ENCODE peak calls at places on chromosome 19, in five cellular contexts. L is hypothalamus; W is brain pericyte; K is stimulated activated CD4-positive, alpha-beta T cell treated with anti-CD3 and anti-CD28 coated beads, Interleukin-15, amount 100 ng/mL, for 24 hours; T is stimulated activated naive CD8-positive, alpha-beta T cell treated with anti-CD3 and anti-CD28 coated beads, Interleukin-15, amount 100 ng/mL, for 72 hours. D is an unnamed sample.
A peak's percentile ranks its signal among the peaks of the same experiment; 100 is the strongest.

GRCh38 chr19:50555447-50556235 is 12.6 kb downstream of the LRRC4B start:
- DNase-seq in T (no peak), L (no peak), K (no peak), W (no peak), D (peak; percentile 67)

GRCh38 chr19:40642757-40643325 is 41.7 kb downstream of the LTBP4 start:
- DNase-seq in T (no peak), K (no peak), L (no peak), W (no peak), D (no peak)

GRCh38 chr19:31260171-31260933 is 88.9 kb downstream of the TSHZ3 start:
- DNase-seq in K (no peak), T (no peak), L (no peak), W (no peak), D (no peak)

GRCh38 chr19:38093587-38093986 is 130.4 kb downstream of the DPF1 start:
- DNase-seq in K (no peak), L (peak; percentile 16), T (no peak), W (no peak), D (no peak)

GRCh38 chr19:46107371-46107770 is 17.1 kb downstream of the IGFL3 start:
- DNase-seq in W (no peak), T (no peak), L (no peak), K (no peak), D (no peak)

GRCh38 chr19:37997911-37998344 is 90.9 kb downstream of the SIPA1L3 start:
- DNase-seq in T (no peak), W (no peak), K (peak; percentile 33), L (no peak), D (no peak)

GRCh38 chr19:30703645-30704044 is 331.5 kb downstream of the ZNF536 start:
- DNase-seq in K (no peak), T (no peak), L (no peak), W (no peak), D (no peak)

GRCh38 chr19:44585371-44586141 is 27.8 kb upstream of the IGSF23 start:
- DNase-seq in K (no peak), L (no peak), T (no peak), W (no peak), D (no peak)

GRCh38 chr19:46369817-46370216 is 22.9 kb downstream of the PPP5C start:
- DNase-seq in L (no peak), W (no peak), K (peak; percentile 38), T (no peak), D (no peak)

GRCh38 chr19:13507053-13507611 is 853 bp upstream of the CACNA1A start:
- DNase-seq in K (no peak), W (no peak), T (no peak), L (no peak), D (no peak)

GRCh38 chr19:39405930-39406655 is 554 bp upstream of the ZFP36 start:
- DNase-seq in W (no peak), K (peak; percentile 92), T (peak; percentile 83), L (no peak), D (no peak)

GRCh38 chr19:45667620-45668341 is at the start of gene GIPR:
- DNase-seq in W (no peak), L (no peak), K (peak; percentile 85), T (no peak), D (peak; percentile 89)

GRCh38 chr19:55683449-55684261 is 8.6 kb downstream of the EPN1 start:
- DNase-seq in L (no peak), T (no peak), W (no peak), K (no peak), D (no peak)

GRCh38 chr19:14381689-14382474 is 638 bp downstream of the ADGRE5 start:
- DNase-seq in T (peak; percentile 73), L (no peak), K (peak; percentile 83), W (no peak), D (no peak)

GRCh38 chr19:46599716-46600392 is 1.3 kb upstream of the CALM3 start:
- DNase-seq in K (no peak), W (no peak), T (no peak), L (no peak), D (no peak)

GRCh38 chr19:1087813-1088418 is 7.3 kb downstream of the POLR2E start:
- DNase-seq in L (no peak), T (no peak), K (no peak), W (no peak), D (no peak)

GRCh38 chr19:12139309-12139708 is 841 bp downstream of the ZNF20 start:
- DNase-seq in L (no peak), W (no peak), K (no peak), T (no peak), D (no peak)

GRCh38 chr19:2666344-2666994 is 36.0 kb downstream of the GNG7 start:
- DNase-seq in K (no peak), L (no peak), T (no peak), W (no peak), D (no peak)

GRCh38 chr19:39428309-39429112 is 7.2 kb downstream of the RPS16 start:
- DNase-seq in W (peak; percentile 89), L (no peak), K (no peak), T (no peak), D (no peak)

GRCh38 chr19:58229255-58229639 is 533 bp downstream of the ZNF544 start:
- DNase-seq in W (no peak), K (peak; percentile 37), L (no peak), T (peak; percentile 16), D (peak; percentile 50)

GRCh38 chr19:2235026-2235395 is 1.1 kb downstream of the PLEKHJ1 start:
- DNase-seq in T (no peak), K (no peak), L (no peak), W (no peak), D (no peak)

GRCh38 chr19:10501971-10502523 is 1.1 kb downstream of the KEAP1 start:
- DNase-seq in K (peak; percentile 65), W (no peak), L (peak; percentile 69), T (no peak), D (peak; percentile 71)

GRCh38 chr19:55133639-55134444 is 15.2 kb downstream of the TNNT1 start:
- DNase-seq in W (no peak), L (no peak), K (no peak), T (no peak), D (no peak)

GRCh38 chr19:54388001-54388802 is 23.5 kb upstream of the LAIR1 start:
- DNase-seq in K (peak; percentile 54), T (peak; percentile 39), L (no peak), W (no peak), D (no peak)

GRCh38 chr19:32322541-32322940 is 22.9 kb upstream of the ZNF507 start:
- DNase-seq in L (no peak), W (no peak), K (no peak), T (no peak), D (no peak)

GRCh38 chr19:48480151-48480475 is 10.9 kb downstream of the CYTH2 start:
- DNase-seq in T (no peak), K (peak; percentile 41), W (no peak), L (peak; percentile 68), D (no peak)

GRCh38 chr19:43446746-43447489 is 18.5 kb downstream of the LYPD3 start:
- DNase-seq in W (no peak), L (peak; percentile 10), T (peak; percentile 66), K (peak; percentile 83), D (peak; percentile 54)

GRCh38 chr19:821976-822773 is 420 bp upstream of the PLPPR3 start:
- DNase-seq in L (no peak), W (no peak), T (no peak), K (no peak), D (no peak)

GRCh38 chr19:50858896-50859295 is 4.2 kb downstream of the KLK3 start:
- DNase-seq in K (no peak), T (no peak), L (no peak), W (no peak), D (no peak)

GRCh38 chr19:6164906-6165531 is 29.6 kb downstream of the ACSBG2 start:
- DNase-seq in T (no peak), K (no peak), W (no peak), L (no peak), D (no peak)

GRCh38 chr19:8456064-8456463 is 11.3 kb downstream of the HNRNPM start:
- DNase-seq in W (no peak), T (no peak), K (no peak), L (no peak), D (no peak)

GRCh38 chr19:35642312-35642711 is 767 bp downstream of the ETV2 start:
- DNase-seq in L (no peak), K (no peak), W (no peak), T (no peak), D (peak; percentile 51)

GRCh38 chr19:30373593-30373992 is 1.4 kb downstream of the ZNF536 start:
- DNase-seq in W (no peak), T (no peak), L (no peak), K (no peak), D (peak; percentile 51)

GRCh38 chr19:54451331-54451871 is 2.4 kb downstream of the LENG8 start:
- DNase-seq in T (no peak), K (no peak), L (no peak), W (no peak), D (no peak)

GRCh38 chr19:1871140-1871597 is 7.8 kb upstream of the KLF16 start:
- DNase-seq in L (no peak), K (no peak), W (no peak), T (no peak), D (no peak)

GRCh38 chr19:46963093-46963734 is 56.4 kb upstream of the NPAS1 start:
- DNase-seq in W (peak; percentile 94), L (no peak), K (peak; percentile 12), T (no peak), D (no peak)

GRCh38 chr19:1799695-1800342 is 12.3 kb downstream of the ATP8B3 start:
- DNase-seq in T (no peak), K (no peak), W (no peak), L (no peak), D (no peak)

GRCh38 chr19:45146251-45146650 is 14.5 kb downstream of the NKPD1 start:
- DNase-seq in W (no peak), T (no peak), L (no peak), K (no peak), D (no peak)